ENCODE peak calls at places on chromosomes 13 and 19, in nine cellular contexts. One of them, this sample, is unnamed.

GRCh38 chr19:1848399-1849131 is at the start of gene REXO1:
- DNase-seq in breast epithelium: peak
- DNase-seq in ACHN: peak
- DNase-seq in iris pigment epithelial cell: peak
- DNase-seq in activated naive CD4-positive, alpha-beta T cell treated with Interleukin-2 at 50 U/mL for 16 hours: peak
- DNase-seq in stimulated activated CD4-positive, alpha-beta T cell treated with anti-CD3 and anti-CD28 coated beads, TNF-alpha, amount 100 ng/mL, for 4 hours: peak
- DNase-seq in germinal center: peak
- DNase-seq in effector memory CD4-positive, alpha-beta T cell: peak
- DNase-seq in HS-27A: peak
- DNase-seq in this sample: peak

GRCh38 chr19:28655054-28655453 is 557.9 kb downstream of the UQCRFS1 start:
- DNase-seq in effector memory CD4-positive, alpha-beta T cell: no peak
- DNase-seq in activated naive CD4-positive, alpha-beta T cell treated with Interleukin-2 at 50 U/mL for 16 hours: no peak
- DNase-seq in iris pigment epithelial cell: no peak
- DNase-seq in germinal center: no peak
- DNase-seq in breast epithelium: no peak
- DNase-seq in HS-27A: no peak
- DNase-seq in stimulated activated CD4-positive, alpha-beta T cell treated with anti-CD3 and anti-CD28 coated beads, TNF-alpha, amount 100 ng/mL, for 4 hours: no peak
- DNase-seq in ACHN: no peak
- DNase-seq in this sample: no peak

GRCh38 chr13:29474991-29475390 is 120.5 kb downstream of the SLC7A1 start:
- DNase-seq in HS-27A: peak
- DNase-seq in activated naive CD4-positive, alpha-beta T cell treated with Interleukin-2 at 50 U/mL for 16 hours: no peak
- DNase-seq in iris pigment epithelial cell: peak
- DNase-seq in breast epithelium: no peak
- DNase-seq in germinal center: no peak
- DNase-seq in stimulated activated CD4-positive, alpha-beta T cell treated with anti-CD3 and anti-CD28 coated beads, TNF-alpha, amount 100 ng/mL, for 4 hours: no peak
- DNase-seq in effector memory CD4-positive, alpha-beta T cell: no peak
- DNase-seq in ACHN: no peak
- DNase-seq in this sample: no peak

GRCh38 chr13:43444085-43444484 is 342.7 kb downstream of the ENOX1 start:
- DNase-seq in stimulated activated CD4-positive, alpha-beta T cell treated with anti-CD3 and anti-CD28 coated beads, TNF-alpha, amount 100 ng/mL, for 4 hours: no peak
- DNase-seq in activated naive CD4-positive, alpha-beta T cell treated with Interleukin-2 at 50 U/mL for 16 hours: no peak
- DNase-seq in germinal center: no peak
- DNase-seq in effector memory CD4-positive, alpha-beta T cell: no peak
- DNase-seq in breast epithelium: no peak
- DNase-seq in ACHN: no peak
- DNase-seq in iris pigment epithelial cell: peak
- DNase-seq in HS-27A: no peak
- DNase-seq in this sample: no peak

GRCh38 chr19:57903298-57904174 is 12.9 kb downstream of the ZNF417 start:
- DNase-seq in HS-27A: no peak
- DNase-seq in breast epithelium: no peak
- DNase-seq in ACHN: peak
- DNase-seq in activated naive CD4-positive, alpha-beta T cell treated with Interleukin-2 at 50 U/mL for 16 hours: no peak
- DNase-seq in germinal center: peak
- DNase-seq in effector memory CD4-positive, alpha-beta T cell: no peak
- DNase-seq in iris pigment epithelial cell: peak
- DNase-seq in stimulated activated CD4-positive, alpha-beta T cell treated with anti-CD3 and anti-CD28 coated beads, TNF-alpha, amount 100 ng/mL, for 4 hours: no peak
- DNase-seq in this sample: no peak

GRCh38 chr19:6589711-6590457 is 1.1 kb downstream of the CD70 start:
- DNase-seq in iris pigment epithelial cell: no peak
- DNase-seq in stimulated activated CD4-positive, alpha-beta T cell treated with anti-CD3 and anti-CD28 coated beads, TNF-alpha, amount 100 ng/mL, for 4 hours: no peak
- DNase-seq in ACHN: no peak
- DNase-seq in activated naive CD4-positive, alpha-beta T cell treated with Interleukin-2 at 50 U/mL for 16 hours: no peak
- DNase-seq in germinal center: peak
- DNase-seq in effector memory CD4-positive, alpha-beta T cell: no peak
- DNase-seq in HS-27A: no peak
- DNase-seq in breast epithelium: no peak
- DNase-seq in this sample: no peak

GRCh38 chr13:24638096-24638495 is 42.1 kb upstream of the ATP12A start:
- DNase-seq in effector memory CD4-positive, alpha-beta T cell: no peak
- DNase-seq in stimulated activated CD4-positive, alpha-beta T cell treated with anti-CD3 and anti-CD28 coated beads, TNF-alpha, amount 100 ng/mL, for 4 hours: no peak
- DNase-seq in activated naive CD4-positive, alpha-beta T cell treated with Interleukin-2 at 50 U/mL for 16 hours: no peak
- DNase-seq in iris pigment epithelial cell: no peak
- DNase-seq in breast epithelium: no peak
- DNase-seq in germinal center: no peak
- DNase-seq in HS-27A: no peak
- DNase-seq in ACHN: no peak
- DNase-seq in this sample: no peak

GRCh38 chr13:29884671-29885424 is 34.4 kb upstream of the UBL3 start:
- DNase-seq in effector memory CD4-positive, alpha-beta T cell: no peak
- DNase-seq in breast epithelium: no peak
- DNase-seq in activated naive CD4-positive, alpha-beta T cell treated with Interleukin-2 at 50 U/mL for 16 hours: no peak
- DNase-seq in germinal center: no peak
- DNase-seq in iris pigment epithelial cell: peak
- DNase-seq in HS-27A: no peak
- DNase-seq in stimulated activated CD4-positive, alpha-beta T cell treated with anti-CD3 and anti-CD28 coated beads, TNF-alpha, amount 100 ng/mL, for 4 hours: no peak
- DNase-seq in ACHN: no peak
- DNase-seq in this sample: peak

GRCh38 chr13:102569488-102569887 is 27.3 kb upstream of the TPP2 start:
- DNase-seq in effector memory CD4-positive, alpha-beta T cell: no peak
- DNase-seq in activated naive CD4-positive, alpha-beta T cell treated with Interleukin-2 at 50 U/mL for 16 hours: no peak
- DNase-seq in iris pigment epithelial cell: peak
- DNase-seq in stimulated activated CD4-positive, alpha-beta T cell treated with anti-CD3 and anti-CD28 coated beads, TNF-alpha, amount 100 ng/mL, for 4 hours: no peak
- DNase-seq in germinal center: no peak
- DNase-seq in breast epithelium: no peak
- DNase-seq in ACHN: no peak
- DNase-seq in HS-27A: no peak
- DNase-seq in this sample: no peak

GRCh38 chr13:90307136-90307535 is 1040.4 kb upstream of the MIR17HG start:
- DNase-seq in iris pigment epithelial cell: no peak
- DNase-seq in HS-27A: no peak
- DNase-seq in germinal center: no peak
- DNase-seq in activated naive CD4-positive, alpha-beta T cell treated with Interleukin-2 at 50 U/mL for 16 hours: no peak
- DNase-seq in breast epithelium: no peak
- DNase-seq in effector memory CD4-positive, alpha-beta T cell: no peak
- DNase-seq in ACHN: no peak
- DNase-seq in stimulated activated CD4-positive, alpha-beta T cell treated with anti-CD3 and anti-CD28 coated beads, TNF-alpha, amount 100 ng/mL, for 4 hours: no peak
- DNase-seq in this sample: no peak

GRCh38 chr19:5102520-5102919 is 133.6 kb downstream of the KDM4B start:
- DNase-seq in breast epithelium: no peak
- DNase-seq in germinal center: no peak
- DNase-seq in activated naive CD4-positive, alpha-beta T cell treated with Interleukin-2 at 50 U/mL for 16 hours: no peak
- DNase-seq in stimulated activated CD4-positive, alpha-beta T cell treated with anti-CD3 and anti-CD28 coated beads, TNF-alpha, amount 100 ng/mL, for 4 hours: no peak
- DNase-seq in HS-27A: no peak
- DNase-seq in effector memory CD4-positive, alpha-beta T cell: no peak
- DNase-seq in iris pigment epithelial cell: no peak
- DNase-seq in ACHN: no peak
- DNase-seq in this sample: no peak

GRCh38 chr13:42377640-42378382 is 105.9 kb downstream of the AKAP11 start:
- DNase-seq in HS-27A: no peak
- DNase-seq in effector memory CD4-positive, alpha-beta T cell: no peak
- DNase-seq in germinal center: peak
- DNase-seq in ACHN: no peak
- DNase-seq in breast epithelium: no peak
- DNase-seq in stimulated activated CD4-positive, alpha-beta T cell treated with anti-CD3 and anti-CD28 coated beads, TNF-alpha, amount 100 ng/mL, for 4 hours: no peak
- DNase-seq in iris pigment epithelial cell: peak
- DNase-seq in activated naive CD4-positive, alpha-beta T cell treated with Interleukin-2 at 50 U/mL for 16 hours: no peak
- DNase-seq in this sample: no peak

GRCh38 chr19:35557539-35558399 is 5.7 kb downstream of the ATP4A start:
- DNase-seq in stimulated activated CD4-positive, alpha-beta T cell treated with anti-CD3 and anti-CD28 coated beads, TNF-alpha, amount 100 ng/mL, for 4 hours: peak
- DNase-seq in iris pigment epithelial cell: peak
- DNase-seq in effector memory CD4-positive, alpha-beta T cell: peak
- DNase-seq in breast epithelium: no peak
- DNase-seq in germinal center: peak
- DNase-seq in ACHN: no peak
- DNase-seq in activated naive CD4-positive, alpha-beta T cell treated with Interleukin-2 at 50 U/mL for 16 hours: peak
- DNase-seq in HS-27A: no peak
- DNase-seq in this sample: no peak

GRCh38 chr19:42207767-42208259 is 9.7 kb downstream of the DEDD2 start:
- DNase-seq in stimulated activated CD4-positive, alpha-beta T cell treated with anti-CD3 and anti-CD28 coated beads, TNF-alpha, amount 100 ng/mL, for 4 hours: no peak
- DNase-seq in effector memory CD4-positive, alpha-beta T cell: peak
- DNase-seq in ACHN: peak
- DNase-seq in germinal center: no peak
- DNase-seq in iris pigment epithelial cell: peak
- DNase-seq in activated naive CD4-positive, alpha-beta T cell treated with Interleukin-2 at 50 U/mL for 16 hours: no peak
- DNase-seq in breast epithelium: no peak
- DNase-seq in HS-27A: peak
- DNase-seq in this sample: no peak

GRCh38 chr19:46471116-46471733 is at the start of gene PNMA8A:
- DNase-seq in iris pigment epithelial cell: peak
- DNase-seq in stimulated activated CD4-positive, alpha-beta T cell treated with anti-CD3 and anti-CD28 coated beads, TNF-alpha, amount 100 ng/mL, for 4 hours: no peak
- DNase-seq in breast epithelium: no peak
- DNase-seq in germinal center: no peak
- DNase-seq in ACHN: peak
- DNase-seq in effector memory CD4-positive, alpha-beta T cell: no peak
- DNase-seq in HS-27A: no peak
- DNase-seq in activated naive CD4-positive, alpha-beta T cell treated with Interleukin-2 at 50 U/mL for 16 hours: no peak
- DNase-seq in this sample: peak

GRCh38 chr19:58196911-58197616 is 14.2 kb downstream of the ZNF274 start:
- DNase-seq in germinal center: no peak
- DNase-seq in HS-27A: peak
- DNase-seq in effector memory CD4-positive, alpha-beta T cell: no peak
- DNase-seq in activated naive CD4-positive, alpha-beta T cell treated with Interleukin-2 at 50 U/mL for 16 hours: no peak
- DNase-seq in stimulated activated CD4-positive, alpha-beta T cell treated with anti-CD3 and anti-CD28 coated beads, TNF-alpha, amount 100 ng/mL, for 4 hours: no peak
- DNase-seq in ACHN: peak
- DNase-seq in iris pigment epithelial cell: peak
- DNase-seq in breast epithelium: no peak
- DNase-seq in this sample: no peak

GRCh38 chr13:41562083-41562482 is 104.7 kb downstream of the RGCC start:
- DNase-seq in germinal center: no peak
- DNase-seq in ACHN: peak
- DNase-seq in effector memory CD4-positive, alpha-beta T cell: no peak
- DNase-seq in breast epithelium: no peak
- DNase-seq in stimulated activated CD4-positive, alpha-beta T cell treated with anti-CD3 and anti-CD28 coated beads, TNF-alpha, amount 100 ng/mL, for 4 hours: no peak
- DNase-seq in HS-27A: peak
- DNase-seq in iris pigment epithelial cell: peak
- DNase-seq in activated naive CD4-positive, alpha-beta T cell treated with Interleukin-2 at 50 U/mL for 16 hours: no peak
- DNase-seq in this sample: peak

GRCh38 chr19:30666301-30666803 is 294.2 kb downstream of the ZNF536 start:
- DNase-seq in ACHN: peak
- DNase-seq in breast epithelium: no peak
- DNase-seq in germinal center: peak
- DNase-seq in effector memory CD4-positive, alpha-beta T cell: no peak
- DNase-seq in activated naive CD4-positive, alpha-beta T cell treated with Interleukin-2 at 50 U/mL for 16 hours: peak
- DNase-seq in HS-27A: no peak
- DNase-seq in iris pigment epithelial cell: peak
- DNase-seq in stimulated activated CD4-positive, alpha-beta T cell treated with anti-CD3 and anti-CD28 coated beads, TNF-alpha, amount 100 ng/mL, for 4 hours: peak
- DNase-seq in this sample: peak

GRCh38 chr13:93080166-93080565 is 146.4 kb upstream of the GPC6 start:
- DNase-seq in effector memory CD4-positive, alpha-beta T cell: no peak
- DNase-seq in breast epithelium: no peak
- DNase-seq in stimulated activated CD4-positive, alpha-beta T cell treated with anti-CD3 and anti-CD28 coated beads, TNF-alpha, amount 100 ng/mL, for 4 hours: no peak
- DNase-seq in iris pigment epithelial cell: no peak
- DNase-seq in activated naive CD4-positive, alpha-beta T cell treated with Interleukin-2 at 50 U/mL for 16 hours: no peak
- DNase-seq in germinal center: no peak
- DNase-seq in ACHN: no peak
- DNase-seq in HS-27A: no peak
- DNase-seq in this sample: no peak

GRCh38 chr19:2523630-2524311 is 47.8 kb downstream of the GADD45B start:
- DNase-seq in iris pigment epithelial cell: peak
- DNase-seq in breast epithelium: no peak
- DNase-seq in activated naive CD4-positive, alpha-beta T cell treated with Interleukin-2 at 50 U/mL for 16 hours: no peak
- DNase-seq in effector memory CD4-positive, alpha-beta T cell: no peak
- DNase-seq in HS-27A: no peak
- DNase-seq in germinal center: no peak
- DNase-seq in stimulated activated CD4-positive, alpha-beta T cell treated with anti-CD3 and anti-CD28 coated beads, TNF-alpha, amount 100 ng/mL, for 4 hours: no peak
- DNase-seq in ACHN: peak
- DNase-seq in this sample: no peak

GRCh38 chr19:39858541-39858940 is 12.4 kb upstream of the FBL start:
- DNase-seq in effector memory CD4-positive, alpha-beta T cell: no peak
- DNase-seq in breast epithelium: no peak
- DNase-seq in activated naive CD4-positive, alpha-beta T cell treated with Interleukin-2 at 50 U/mL for 16 hours: no peak
- DNase-seq in iris pigment epithelial cell: peak
- DNase-seq in ACHN: peak
- DNase-seq in stimulated activated CD4-positive, alpha-beta T cell treated with anti-CD3 and anti-CD28 coated beads, TNF-alpha, amount 100 ng/mL, for 4 hours: no peak
- DNase-seq in HS-27A: no peak
- DNase-seq in germinal center: no peak
- DNase-seq in this sample: no peak

GRCh38 chr13:27113436-27113835 is 58.2 kb downstream of the USP12 start:
- DNase-seq in breast epithelium: no peak
- DNase-seq in activated naive CD4-positive, alpha-beta T cell treated with Interleukin-2 at 50 U/mL for 16 hours: no peak
- DNase-seq in HS-27A: no peak
- DNase-seq in ACHN: no peak
- DNase-seq in germinal center: peak
- DNase-seq in effector memory CD4-positive, alpha-beta T cell: no peak
- DNase-seq in stimulated activated CD4-positive, alpha-beta T cell treated with anti-CD3 and anti-CD28 coated beads, TNF-alpha, amount 100 ng/mL, for 4 hours: no peak
- DNase-seq in iris pigment epithelial cell: no peak
- DNase-seq in this sample: no peak

GRCh38 chr13:30409911-30410704 is 12.2 kb upstream of the UBE2L5 start:
- DNase-seq in activated naive CD4-positive, alpha-beta T cell treated with Interleukin-2 at 50 U/mL for 16 hours: no peak
- DNase-seq in effector memory CD4-positive, alpha-beta T cell: no peak
- DNase-seq in germinal center: no peak
- DNase-seq in ACHN: peak
- DNase-seq in HS-27A: no peak
- DNase-seq in breast epithelium: no peak
- DNase-seq in stimulated activated CD4-positive, alpha-beta T cell treated with anti-CD3 and anti-CD28 coated beads, TNF-alpha, amount 100 ng/mL, for 4 hours: no peak
- DNase-seq in iris pigment epithelial cell: peak
- DNase-seq in this sample: no peak

GRCh38 chr13:104750377-104750776 is 1684.2 kb upstream of the SLC10A2 start:
- DNase-seq in HS-27A: no peak
- DNase-seq in iris pigment epithelial cell: peak
- DNase-seq in activated naive CD4-positive, alpha-beta T cell treated with Interleukin-2 at 50 U/mL for 16 hours: no peak
- DNase-seq in effector memory CD4-positive, alpha-beta T cell: no peak
- DNase-seq in germinal center: no peak
- DNase-seq in stimulated activated CD4-positive, alpha-beta T cell treated with anti-CD3 and anti-CD28 coated beads, TNF-alpha, amount 100 ng/mL, for 4 hours: no peak
- DNase-seq in ACHN: peak
- DNase-seq in breast epithelium: no peak
- DNase-seq in this sample: no peak

GRCh38 chr19:29773141-29773540 is 38.6 kb upstream of the CCNE1 start:
- DNase-seq in HS-27A: no peak
- DNase-seq in breast epithelium: no peak
- DNase-seq in iris pigment epithelial cell: no peak
- DNase-seq in activated naive CD4-positive, alpha-beta T cell treated with Interleukin-2 at 50 U/mL for 16 hours: no peak
- DNase-seq in germinal center: no peak
- DNase-seq in ACHN: no peak
- DNase-seq in stimulated activated CD4-positive, alpha-beta T cell treated with anti-CD3 and anti-CD28 coated beads, TNF-alpha, amount 100 ng/mL, for 4 hours: no peak
- DNase-seq in effector memory CD4-positive, alpha-beta T cell: no peak
- DNase-seq in this sample: no peak

GRCh38 chr13:47038196-47038595 is 141.3 kb upstream of the HTR2A start:
- DNase-seq in ACHN: no peak
- DNase-seq in stimulated activated CD4-positive, alpha-beta T cell treated with anti-CD3 and anti-CD28 coated beads, TNF-alpha, amount 100 ng/mL, for 4 hours: no peak
- DNase-seq in iris pigment epithelial cell: peak
- DNase-seq in HS-27A: no peak
- DNase-seq in germinal center: no peak
- DNase-seq in activated naive CD4-positive, alpha-beta T cell treated with Interleukin-2 at 50 U/mL for 16 hours: no peak
- DNase-seq in breast epithelium: no peak
- DNase-seq in effector memory CD4-positive, alpha-beta T cell: no peak
- DNase-seq in this sample: no peak

GRCh38 chr13:69178000-69178399 is 929.6 kb upstream of the ATXN8OS start:
- DNase-seq in HS-27A: no peak
- DNase-seq in effector memory CD4-positive, alpha-beta T cell: no peak
- DNase-seq in stimulated activated CD4-positive, alpha-beta T cell treated with anti-CD3 and anti-CD28 coated beads, TNF-alpha, amount 100 ng/mL, for 4 hours: no peak
- DNase-seq in ACHN: no peak
- DNase-seq in germinal center: no peak
- DNase-seq in breast epithelium: no peak
- DNase-seq in activated naive CD4-positive, alpha-beta T cell treated with Interleukin-2 at 50 U/mL for 16 hours: no peak
- DNase-seq in iris pigment epithelial cell: no peak
- DNase-seq in this sample: no peak

GRCh38 chr19:45059258-45059965 is 16.9 kb downstream of the ZNF296 start:
- DNase-seq in germinal center: peak
- DNase-seq in activated naive CD4-positive, alpha-beta T cell treated with Interleukin-2 at 50 U/mL for 16 hours: peak
- DNase-seq in HS-27A: peak
- DNase-seq in ACHN: peak
- DNase-seq in effector memory CD4-positive, alpha-beta T cell: peak
- DNase-seq in stimulated activated CD4-positive, alpha-beta T cell treated with anti-CD3 and anti-CD28 coated beads, TNF-alpha, amount 100 ng/mL, for 4 hours: peak
- DNase-seq in iris pigment epithelial cell: peak
- DNase-seq in breast epithelium: peak
- DNase-seq in this sample: peak

GRCh38 chr13:105336706-105337582 is 1198.5 kb downstream of the EFNB2 start:
- DNase-seq in breast epithelium: no peak
- DNase-seq in HS-27A: no peak
- DNase-seq in ACHN: no peak
- DNase-seq in effector memory CD4-positive, alpha-beta T cell: no peak
- DNase-seq in iris pigment epithelial cell: peak
- DNase-seq in germinal center: no peak
- DNase-seq in stimulated activated CD4-positive, alpha-beta T cell treated with anti-CD3 and anti-CD28 coated beads, TNF-alpha, amount 100 ng/mL, for 4 hours: no peak
- DNase-seq in activated naive CD4-positive, alpha-beta T cell treated with Interleukin-2 at 50 U/mL for 16 hours: no peak
- DNase-seq in this sample: no peak

GRCh38 chr13:65843314-65843731 is 1386.8 kb downstream of the PCDH9 start:
- DNase-seq in iris pigment epithelial cell: no peak
- DNase-seq in HS-27A: no peak
- DNase-seq in activated naive CD4-positive, alpha-beta T cell treated with Interleukin-2 at 50 U/mL for 16 hours: no peak
- DNase-seq in effector memory CD4-positive, alpha-beta T cell: no peak
- DNase-seq in germinal center: no peak
- DNase-seq in ACHN: no peak
- DNase-seq in breast epithelium: no peak
- DNase-seq in stimulated activated CD4-positive, alpha-beta T cell treated with anti-CD3 and anti-CD28 coated beads, TNF-alpha, amount 100 ng/mL, for 4 hours: no peak
- DNase-seq in this sample: no peak

GRCh38 chr19:35204799-35205732 is 23.5 kb downstream of the FAM187B start:
- DNase-seq in breast epithelium: no peak
- DNase-seq in ACHN: no peak
- DNase-seq in iris pigment epithelial cell: no peak
- DNase-seq in germinal center: peak
- DNase-seq in effector memory CD4-positive, alpha-beta T cell: no peak
- DNase-seq in activated naive CD4-positive, alpha-beta T cell treated with Interleukin-2 at 50 U/mL for 16 hours: no peak
- DNase-seq in stimulated activated CD4-positive, alpha-beta T cell treated with anti-CD3 and anti-CD28 coated beads, TNF-alpha, amount 100 ng/mL, for 4 hours: no peak
- DNase-seq in HS-27A: no peak
- DNase-seq in this sample: no peak

This sample was measured in anterior cingulate cortex.